ENCODE peak calls at places on chromosome 11, in eight cellular contexts. E, X, K, S, Q, N, J and P are unnamed samples. For H3K4me1, the result is how much of the 10 kb centered on the place peaks cover.

GRCh38 chr11:61616443-61616842 is 35.6 kb upstream of the SYT7 start:
- DNase-seq in E (no peak), X (no peak), K (peak), S (no peak), Q (no peak), N (no peak), J (no peak), P (no peak)

GRCh38 chr11:71131861-71132260 is 120.5 kb downstream of the SHANK2 start:
- DNase-seq in E (no peak), X (no peak), K (no peak), S (peak), Q (peak), N (no peak), J (peak), P (no peak)

GRCh38 chr11:42021919-42022318 is 562.5 kb upstream of the LRRC4C start:
- DNase-seq in E (no peak), X (no peak), K (no peak), S (no peak), Q (no peak), N (no peak), J (no peak), P (no peak)

GRCh38 chr11:17779861-17780594 is 45.4 kb downstream of the KCNC1 start:
- DNase-seq in E (no peak), X (no peak), K (no peak), S (peak), Q (no peak), N (no peak), J (no peak), P (no peak)

GRCh38 chr11:92546089-92546488 is 321.5 kb downstream of the FAT3 start:
- DNase-seq in E (no peak), X (no peak), K (no peak), S (no peak), Q (no peak), N (no peak), J (no peak), P (no peak)

GRCh38 chr11:6488342-6488741 is 7.0 kb downstream of the TIMM10B start:
- DNase-seq in E (no peak), X (no peak), K (no peak), S (no peak), Q (no peak), N (no peak), J (no peak), P (no peak)

GRCh38 chr11:2679011-2679676 is 20.6 kb downstream of the KCNQ1OT1 start:
- DNase-seq in E (no peak), X (no peak), K (no peak), S (no peak), Q (no peak), N (no peak), J (no peak), P (no peak)

GRCh38 chr11:128757886-128758612 is 64.2 kb downstream of the FLI1 start:
- DNase-seq in E (no peak), X (peak), K (no peak), S (peak), Q (no peak), N (no peak), J (no peak), P (no peak)

GRCh38 chr11:108403072-108403471 is 64.3 kb downstream of the C11orf65 start:
- DNase-seq in E (no peak), X (no peak), K (no peak), S (no peak), Q (no peak), N (no peak), J (no peak), P (no peak)

GRCh38 chr11:58919561-58919960 is 19.7 kb upstream of the GLYATL1 start:
- DNase-seq in E (no peak), X (no peak), K (no peak), S (no peak), Q (no peak), N (no peak), J (no peak), P (no peak)

GRCh38 chr11:133827556-133827955 is 17.8 kb downstream of the SPATA19 start:
- DNase-seq in E (no peak), X (no peak), K (no peak), S (no peak), Q (no peak), N (no peak), J (no peak), P (no peak)

GRCh38 chr11:109085708-109086373 is 336.1 kb upstream of the C11orf87 start:
- DNase-seq in E (no peak), X (no peak), K (no peak), S (no peak), Q (no peak), N (no peak), J (no peak), P (no peak)

GRCh38 chr11:108984548-108984947 is 319.7 kb downstream of the DDX10 start:
- DNase-seq in E (no peak), X (no peak), K (no peak), S (no peak), Q (no peak), N (no peak), J (no peak), P (no peak)

GRCh38 chr11:60987577-60988277 is 16.2 kb downstream of the CD6 start:
- DNase-seq in E (no peak), X (no peak), K (no peak), S (no peak), Q (no peak), N (no peak), J (no peak), P (no peak)

GRCh38 chr11:1785749-1786261 is 22.1 kb upstream of the CTSD start:
- DNase-seq in E (no peak), X (no peak), K (no peak), S (no peak), Q (peak), N (peak), J (no peak), P (no peak)

GRCh38 chr11:65109231-65110198 is 2.2 kb upstream of the TM7SF2 start:
- DNase-seq in E (no peak), X (no peak), K (no peak), S (peak), Q (no peak), N (no peak), J (no peak), P (no peak)

GRCh38 chr11:120820040-120820439 is 203.9 kb upstream of the TBCEL start:
- DNase-seq in E (no peak), X (no peak), K (no peak), S (peak), Q (no peak), N (no peak), J (no peak), P (no peak)

GRCh38 chr11:46200537-46201281 is 76.8 kb upstream of the CREB3L1 start:
- DNase-seq in E (no peak), X (no peak), K (peak), S (no peak), Q (no peak), N (peak), J (no peak), P (no peak)

GRCh38 chr11:62546244-62546936 is at the start of gene AHNAK:
- DNase-seq in E (peak), X (no peak), K (peak), S (peak), Q (peak), N (peak), J (peak), P (no peak)

GRCh38 chr11:93796832-93797231 is 12.8 kb downstream of the MED17 start:
- DNase-seq in E (no peak), X (no peak), K (no peak), S (no peak), Q (no peak), N (no peak), J (no peak), P (no peak)

GRCh38 chr11:61536676-61537270 is 28.2 kb downstream of the LRRC10B start:
- DNase-seq in E (no peak), X (no peak), K (no peak), S (no peak), Q (peak), N (no peak), J (peak), P (no peak)

GRCh38 chr11:1121343-1122331 is 36.1 kb upstream of the MUC5AC start:
- DNase-seq in E (no peak), X (no peak), K (no peak), S (peak), Q (no peak), N (peak), J (no peak), P (no peak)

GRCh38 chr11:23097906-23098305 is 237.6 kb upstream of the CCDC179 start:
- DNase-seq in E (no peak), X (no peak), K (no peak), S (no peak), Q (no peak), N (no peak), J (no peak), P (no peak)

GRCh38 chr11:93063101-93063500 is 93.7 kb downstream of the MTNR1B start:
- DNase-seq in E (no peak), X (no peak), K (peak), S (no peak), Q (no peak), N (no peak), J (no peak), P (no peak)

GRCh38 chr11:27700351-27701261 is at the start of gene BDNF:
- DNase-seq in E (no peak), X (no peak), K (no peak), S (no peak), Q (peak), N (no peak), J (peak), P (no peak)

GRCh38 chr11:19951558-19952083 is 208.7 kb downstream of the DBX1 start:
- DNase-seq in E (peak), X (peak), K (peak), S (no peak), Q (peak), N (no peak), J (peak), P (no peak)

GRCh38 chr11:65113361-65113756 is 1.7 kb downstream of the TM7SF2 start:
- DNase-seq in E (no peak), X (no peak), K (no peak), S (no peak), Q (no peak), N (peak), J (no peak), P (no peak)

GRCh38 chr11:116601734-116602636 is 170.8 kb downstream of the BUD13 start:
- DNase-seq in E (no peak), X (no peak), K (no peak), S (peak), Q (no peak), N (no peak), J (peak), P (peak)

DNA sequence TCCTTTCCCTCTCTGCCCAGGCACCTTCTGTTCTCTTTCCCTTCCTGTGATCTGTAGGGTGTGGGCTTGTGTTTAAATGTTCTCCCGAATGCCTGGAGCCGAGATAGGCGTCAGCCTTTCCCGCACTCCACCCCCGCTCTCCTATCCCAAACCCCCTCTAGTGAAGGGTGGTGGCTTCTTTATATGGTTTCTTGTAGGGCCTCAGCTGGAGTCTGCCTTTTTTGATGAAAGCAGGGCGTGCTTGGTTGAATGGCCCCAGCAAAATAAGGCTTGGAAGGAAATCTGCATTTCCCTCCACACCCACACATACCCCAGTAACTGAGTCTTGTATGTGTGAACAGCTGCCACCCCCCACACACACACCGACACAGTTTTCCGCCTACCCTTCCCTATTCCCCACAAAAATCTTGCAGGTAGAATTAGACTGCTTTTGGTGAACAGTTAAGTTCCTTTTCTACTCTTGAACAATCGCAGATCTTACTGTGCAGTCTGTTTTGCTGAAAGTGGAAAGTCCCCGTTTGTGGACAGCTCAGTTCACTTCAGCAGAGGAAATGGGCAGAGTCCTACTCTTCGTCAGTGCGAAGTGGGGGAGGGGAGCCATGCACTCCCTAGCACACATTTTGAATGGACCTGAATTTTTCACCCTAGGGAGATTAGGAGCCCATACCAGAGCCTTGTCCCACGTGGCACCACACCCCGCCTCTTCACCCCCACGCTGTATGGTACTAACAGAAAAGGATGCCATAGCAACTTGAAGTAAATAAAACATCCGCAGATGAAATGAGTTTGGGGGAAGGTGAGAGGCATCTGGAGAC is 25.5 kb upstream of the GRK2 start:
- DNase-seq in E (peak), X (peak), K (peak), S (peak), Q (peak), N (peak), J (peak), P (peak)
- H3K4me1 ChIP-seq in E (under half), X (under half), K (under half), S (under half), Q (under half), N (under half), J (under half), P (half or more)

DNA sequence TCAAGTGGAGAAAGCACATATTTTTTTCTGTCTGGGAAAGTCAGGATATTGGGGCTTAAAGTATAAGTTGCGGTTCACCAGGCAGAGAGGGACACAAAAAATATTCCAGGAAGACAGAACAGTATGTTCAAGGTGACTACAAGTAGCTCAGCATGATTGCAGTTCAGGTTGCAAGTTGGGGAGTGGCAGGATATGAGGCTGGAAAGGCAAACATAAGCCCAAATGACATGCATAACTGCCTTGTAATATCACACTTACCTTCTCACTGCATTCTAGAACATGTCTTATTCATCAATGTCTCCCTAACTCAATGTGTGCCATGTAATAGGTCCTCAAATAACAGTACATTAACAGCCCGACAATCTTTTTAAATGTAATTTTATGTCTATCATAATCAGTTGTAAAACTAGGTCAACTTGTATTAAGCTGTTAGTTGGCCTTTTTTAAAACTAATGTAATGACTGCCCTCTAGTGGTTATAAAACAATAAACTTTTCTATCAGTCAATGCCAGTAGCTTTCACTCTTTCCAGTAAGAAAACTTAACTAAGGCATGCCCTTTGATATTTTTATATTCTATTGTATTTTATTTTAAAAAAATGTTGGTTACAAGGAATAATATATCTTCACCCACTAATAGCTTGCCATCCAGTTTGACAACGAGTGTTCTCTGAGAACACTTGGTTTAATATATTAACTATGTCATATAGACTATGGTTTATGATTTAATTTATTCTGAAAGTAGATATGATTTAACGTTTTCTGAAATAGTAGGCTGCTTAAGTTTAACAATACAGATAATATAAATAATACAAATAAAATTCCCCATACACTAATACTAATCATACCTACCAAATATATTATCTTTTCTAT is 39.4 kb upstream of the CFAP300 start:
- DNase-seq in E (peak), X (peak), K (peak), S (no peak), Q (peak), N (no peak), J (peak), P (no peak)
- H3K4me1 ChIP-seq in E (under half), X (under half), K (under half), S (under half), Q (under half), N (under half), J (under half), P (under half)

GRCh38 chr11:26599876-26600434 is 27.9 kb upstream of the MUC15 start:
- DNase-seq in E (no peak), X (no peak), K (no peak), S (no peak), Q (no peak), N (no peak), J (no peak), P (no peak)
- H3K4me1 ChIP-seq in E (under half), X (under half), K (under half), S (under half), Q (under half), N (under half), J (under half), P (under half)

GRCh38 chr11:118211006-118211405 is 13.8 kb downstream of the JAML start:
- DNase-seq in E (no peak), X (no peak), K (peak), S (no peak), Q (peak), N (no peak), J (peak), P (no peak)
- H3K4me1 ChIP-seq in E (under half), X (under half), K (under half), S (under half), Q (half or more), N (under half), J (under half), P (under half)

GRCh38 chr11:95363710-95364109 is 132.7 kb upstream of the SESN3 start:
- DNase-seq in E (no peak), X (no peak), K (no peak), S (no peak), Q (peak), N (no peak), J (peak), P (no peak)
- H3K4me1 ChIP-seq in E (under half), X (under half), K (under half), S (under half), Q (under half), N (under half), J (under half), P (under half)

DNA sequence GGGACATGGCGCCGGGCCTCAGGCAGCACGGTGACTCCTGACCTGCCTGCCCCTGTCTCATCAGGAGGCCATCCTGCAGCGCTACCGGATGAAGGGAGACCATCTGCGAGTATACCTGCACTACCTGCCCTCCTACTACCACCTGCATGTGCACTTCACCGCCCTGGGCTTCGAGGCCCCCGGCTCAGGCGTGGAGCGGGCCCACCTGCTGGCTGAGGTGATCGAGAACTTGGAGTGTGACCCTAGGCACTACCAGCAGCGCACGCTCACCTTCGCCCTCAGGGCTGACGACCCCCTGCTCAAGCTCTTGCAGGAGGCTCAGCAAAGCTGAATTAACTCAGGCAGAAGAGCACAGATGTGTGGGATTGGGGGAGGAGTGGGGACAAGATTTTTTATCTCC is 10.2 kb upstream of the ST3GAL4 start:
- DNase-seq in E (no peak), X (no peak), K (no peak), S (peak), Q (no peak), N (no peak), J (no peak), P (no peak)
- H3K4me1 ChIP-seq in E (under half), X (under half), K (under half), S (under half), Q (under half), N (half or more), J (under half), P (under half)

GRCh38 chr11:110991621-110992355 is 253.7 kb upstream of the POU2AF2 start:
- DNase-seq in E (no peak), X (no peak), K (no peak), S (no peak), Q (no peak), N (no peak), J (peak), P (no peak)

GRCh38 chr11:110992481-110992880 is 253.0 kb upstream of the POU2AF2 start:
- DNase-seq in E (no peak), X (no peak), K (no peak), S (no peak), Q (no peak), N (no peak), J (peak), P (no peak)

GRCh38 chr11:110989734-110990133 is 255.8 kb upstream of the POU2AF2 start:
- DNase-seq in E (no peak), X (no peak), K (peak), S (no peak), Q (no peak), N (peak), J (no peak), P (no peak)

GRCh38 chr11:110988731-110989130 is 256.8 kb upstream of the POU2AF2 start:
- DNase-seq in E (no peak), X (no peak), K (no peak), S (no peak), Q (no peak), N (no peak), J (no peak), P (no peak)

GRCh38 chr11:110990316-110990715 is 255.2 kb upstream of the POU2AF2 start:
- DNase-seq in E (no peak), X (no peak), K (no peak), S (no peak), Q (no peak), N (no peak), J (no peak), P (no peak)
- H3K4me1 ChIP-seq in E (under half), X (under half), K (under half), S (under half), Q (under half), N (under half), J (under half), P (under half)